ENCODE peak calls at places on chromosomes 6 and 20, in four cellular contexts. One of them, this sample, is unnamed.

GRCh38 chr6:146300540-146300939 is 243.1 kb upstream of the RAB32 start:
- DNase-seq in H9: no peak
- DNase-seq in H1: no peak
- DNase-seq in neuronal stem cell: no peak
- DNase-seq in this sample: no peak

GRCh38 chr6:144617231-144618199 is 332.4 kb downstream of the UTRN start:
- DNase-seq in H9: no peak
- DNase-seq in H1: no peak
- DNase-seq in neuronal stem cell: no peak
- DNase-seq in this sample: no peak

GRCh38 chr6:96433950-96434349 is 87.7 kb upstream of the UFL1 start:
- DNase-seq in H9: no peak
- DNase-seq in H1: no peak
- DNase-seq in neuronal stem cell: no peak
- DNase-seq in this sample: no peak

GRCh38 chr6:129233458-129234134 is 350.7 kb downstream of the LAMA2 start:
- DNase-seq in H9: no peak
- DNase-seq in H1: no peak
- DNase-seq in neuronal stem cell: no peak
- DNase-seq in this sample: no peak

GRCh38 chr20:49823152-49823847 is 10.7 kb downstream of the SLC9A8 start:
- DNase-seq in H9: no peak
- DNase-seq in H1: no peak
- DNase-seq in neuronal stem cell: no peak
- DNase-seq in this sample: no peak

GRCh38 chr6:161139766-161140553 is 133.9 kb downstream of the AGPAT4 start:
- DNase-seq in H9: peak; percentile 61
- DNase-seq in H1: no peak
- DNase-seq in neuronal stem cell: no peak
- DNase-seq in this sample: no peak

GRCh38 chr6:168560126-168560525 is 119.1 kb downstream of the SMOC2 start:
- DNase-seq in H9: no peak
- DNase-seq in H1: no peak
- DNase-seq in neuronal stem cell: no peak
- DNase-seq in this sample: no peak

GRCh38 chr20:48649868-48650267 is 177.9 kb downstream of the PREX1 start:
- DNase-seq in H9: no peak
- DNase-seq in H1: no peak
- DNase-seq in neuronal stem cell: no peak
- DNase-seq in this sample: no peak

GRCh38 chr6:12233693-12234551 is 56.2 kb upstream of the EDN1 start:
- DNase-seq in H9: peak; percentile 39
- DNase-seq in H1: peak; percentile 15
- DNase-seq in neuronal stem cell: peak; percentile 11
- DNase-seq in this sample: peak; percentile 83

GRCh38 chr20:24837721-24838456 is 111.2 kb upstream of the CST7 start:
- DNase-seq in H9: peak; percentile 5
- DNase-seq in H1: no peak
- DNase-seq in neuronal stem cell: no peak
- DNase-seq in this sample: peak; percentile 10

GRCh38 chr6:168373389-168373788 is 53.8 kb upstream of the DACT2 start:
- DNase-seq in H9: no peak
- DNase-seq in H1: no peak
- DNase-seq in neuronal stem cell: no peak
- DNase-seq in this sample: no peak

GRCh38 chr6:45431314-45432058 is 53.8 kb upstream of the SUPT3H start:
- DNase-seq in H9: no peak
- DNase-seq in H1: no peak
- DNase-seq in neuronal stem cell: no peak
- DNase-seq in this sample: no peak

GRCh38 chr20:17059465-17059864 is 167.4 kb upstream of the PCSK2 start:
- DNase-seq in H9: no peak
- DNase-seq in H1: no peak
- DNase-seq in neuronal stem cell: no peak
- DNase-seq in this sample: peak; percentile 3

GRCh38 chr20:23551383-23551782 is 16.9 kb downstream of the CST9L start:
- DNase-seq in H9: no peak
- DNase-seq in H1: no peak
- DNase-seq in neuronal stem cell: no peak
- DNase-seq in this sample: no peak

GRCh38 chr20:58308290-58308679 is 1.2 kb upstream of the RAB22A start:
- DNase-seq in H9: no peak
- DNase-seq in H1: no peak
- DNase-seq in neuronal stem cell: no peak
- DNase-seq in this sample: no peak

GRCh38 chr6:170030284-170031095 is 260.4 kb downstream of the DLL1 start:
- DNase-seq in H9: no peak
- DNase-seq in H1: no peak
- DNase-seq in neuronal stem cell: no peak
- DNase-seq in this sample: no peak

GRCh38 chr20:25248501-25249172 is 752 bp downstream of the PYGB start:
- DNase-seq in H9: peak; percentile 54
- DNase-seq in H1: no peak
- DNase-seq in neuronal stem cell: peak; percentile 50
- DNase-seq in this sample: peak; percentile 60

GRCh38 chr20:3071610-3072529 is at the start of gene OXT:
- DNase-seq in H9: peak; percentile 77
- DNase-seq in H1: no peak
- DNase-seq in neuronal stem cell: no peak
- DNase-seq in this sample: no peak

GRCh38 chr6:133756046-133756445 is 132.9 kb upstream of the TCF21 start:
- DNase-seq in H9: no peak
- DNase-seq in H1: no peak
- DNase-seq in neuronal stem cell: no peak
- DNase-seq in this sample: no peak

GRCh38 chr20:12570371-12570770 is 438.4 kb upstream of the SPTLC3 start:
- DNase-seq in H9: peak; percentile 81
- DNase-seq in H1: peak; percentile 27
- DNase-seq in neuronal stem cell: peak; percentile 27
- DNase-seq in this sample: peak; percentile 36

DNA sequence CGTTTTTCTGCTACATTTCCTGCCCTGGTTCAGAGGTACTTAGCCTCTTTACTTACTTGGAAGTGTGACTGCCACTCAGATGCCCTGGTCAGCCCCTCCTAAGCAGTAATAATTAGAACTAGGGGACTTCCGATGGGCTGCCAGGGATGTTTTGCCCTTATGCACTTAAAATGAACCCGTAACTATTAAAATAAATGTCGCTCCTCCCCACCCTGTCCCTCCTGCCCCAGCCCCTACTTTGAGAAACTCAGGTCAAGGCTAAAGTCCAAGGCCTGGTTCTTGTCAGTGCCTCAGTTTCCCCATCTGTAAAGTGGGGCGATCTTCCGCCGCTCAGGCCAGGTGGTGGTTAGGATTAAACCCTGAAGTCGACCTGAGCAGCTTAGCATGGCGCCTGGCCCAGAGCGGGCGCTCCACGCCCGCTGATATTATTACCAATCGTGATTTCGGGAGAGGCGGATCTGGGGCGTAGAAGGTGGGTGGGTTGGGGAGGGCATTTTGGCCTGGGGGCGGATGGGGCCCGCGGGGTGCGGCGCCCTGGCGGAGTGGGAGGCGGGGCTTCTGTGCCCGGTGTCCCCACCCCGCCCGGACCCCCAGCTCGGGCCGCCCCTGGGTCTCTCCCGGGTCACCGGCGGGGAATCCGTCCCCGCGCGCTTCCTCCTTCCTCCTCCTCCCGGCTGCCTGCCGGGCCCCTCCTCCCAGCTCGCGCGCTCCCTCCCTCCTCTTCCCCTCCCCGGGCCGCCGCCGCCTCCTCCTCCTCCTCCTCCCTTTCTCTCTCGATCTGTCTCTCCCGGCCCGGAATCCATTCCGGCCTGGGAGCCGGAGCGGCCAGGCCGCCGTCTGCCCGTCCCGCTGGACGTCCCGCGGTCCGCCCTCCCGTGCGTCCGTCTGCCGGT is at the start of gene SRC:
- DNase-seq in H9: peak; percentile 72
- DNase-seq in H1: peak; percentile 39
- DNase-seq in neuronal stem cell: peak; percentile 43
- DNase-seq in this sample: peak; percentile 70
- H4K8ac ChIP-seq in H9: no peak within 1 kb of the TSS
- H4K8ac ChIP-seq in H1: peak within 1 kb of the TSS; percentile 87
- H4K8ac ChIP-seq in neuronal stem cell: no peak within 1 kb of the TSS
- H4K8ac ChIP-seq in this sample: peak within 1 kb of the TSS; percentile 56

DNA sequence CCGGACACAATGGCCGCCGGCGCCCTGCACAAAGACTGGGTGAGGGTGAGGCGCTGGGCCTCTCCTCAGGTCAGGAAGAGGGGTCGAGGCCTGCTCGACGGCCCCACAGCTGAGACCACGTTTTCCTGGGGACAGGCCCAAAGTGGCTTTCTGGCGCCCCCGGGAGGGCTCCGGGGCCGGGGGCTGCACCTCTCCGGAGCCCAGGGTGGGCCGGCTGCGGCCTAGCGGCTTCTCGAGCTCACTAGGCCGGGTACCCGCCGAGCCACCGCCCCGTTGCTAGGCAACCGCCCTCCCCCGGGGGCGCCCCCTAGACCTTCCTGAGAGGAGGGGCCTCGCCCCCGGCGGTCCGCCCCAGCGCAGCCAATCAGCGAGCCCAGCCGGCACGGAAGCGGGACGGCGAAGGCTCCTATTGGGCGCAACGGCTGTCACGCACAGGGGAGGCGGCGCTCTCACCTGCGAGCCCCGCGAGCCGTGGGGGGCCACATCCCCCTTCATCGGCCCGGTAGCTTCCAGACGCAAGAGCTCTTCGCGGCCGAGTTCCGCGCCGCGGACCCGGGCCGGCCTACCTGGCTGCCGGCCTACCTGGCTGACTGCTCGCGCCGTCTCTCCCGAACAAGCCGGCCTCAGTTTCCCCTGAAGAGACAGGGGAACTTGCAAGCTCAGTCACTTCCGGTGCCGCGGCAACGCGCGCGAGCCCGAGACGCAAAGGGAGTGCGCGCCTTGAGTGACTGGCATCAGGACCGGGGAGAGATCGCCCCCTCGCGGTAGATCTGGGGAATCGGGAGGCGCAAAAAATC is 812 bp upstream of the BCL2L1 start:
- DNase-seq in H9: peak; percentile 99
- DNase-seq in H1: peak; percentile 96
- DNase-seq in neuronal stem cell: peak; percentile 99
- DNase-seq in this sample: peak; percentile 99
- H2BK120ac ChIP-seq in H9: no peak overlapping the region
- H2BK120ac ChIP-seq in H1: peak overlapping the region; percentile 96
- H2BK120ac ChIP-seq in neuronal stem cell: peak overlapping the region; percentile 62
- H2BK120ac ChIP-seq in this sample: peak overlapping the region; percentile 100

GRCh38 chr20:63681609-63682142 is 14.8 kb upstream of the TNFRSF6B start:
- DNase-seq in H9: no peak
- DNase-seq in H1: no peak
- DNase-seq in neuronal stem cell: no peak
- DNase-seq in this sample: no peak
- H4K8ac ChIP-seq in H9: no peak overlapping the region
- H4K8ac ChIP-seq in H1: no peak overlapping the region
- H4K8ac ChIP-seq in neuronal stem cell: no peak overlapping the region
- H4K8ac ChIP-seq in this sample: peak overlapping the region; percentile 55

DNA sequence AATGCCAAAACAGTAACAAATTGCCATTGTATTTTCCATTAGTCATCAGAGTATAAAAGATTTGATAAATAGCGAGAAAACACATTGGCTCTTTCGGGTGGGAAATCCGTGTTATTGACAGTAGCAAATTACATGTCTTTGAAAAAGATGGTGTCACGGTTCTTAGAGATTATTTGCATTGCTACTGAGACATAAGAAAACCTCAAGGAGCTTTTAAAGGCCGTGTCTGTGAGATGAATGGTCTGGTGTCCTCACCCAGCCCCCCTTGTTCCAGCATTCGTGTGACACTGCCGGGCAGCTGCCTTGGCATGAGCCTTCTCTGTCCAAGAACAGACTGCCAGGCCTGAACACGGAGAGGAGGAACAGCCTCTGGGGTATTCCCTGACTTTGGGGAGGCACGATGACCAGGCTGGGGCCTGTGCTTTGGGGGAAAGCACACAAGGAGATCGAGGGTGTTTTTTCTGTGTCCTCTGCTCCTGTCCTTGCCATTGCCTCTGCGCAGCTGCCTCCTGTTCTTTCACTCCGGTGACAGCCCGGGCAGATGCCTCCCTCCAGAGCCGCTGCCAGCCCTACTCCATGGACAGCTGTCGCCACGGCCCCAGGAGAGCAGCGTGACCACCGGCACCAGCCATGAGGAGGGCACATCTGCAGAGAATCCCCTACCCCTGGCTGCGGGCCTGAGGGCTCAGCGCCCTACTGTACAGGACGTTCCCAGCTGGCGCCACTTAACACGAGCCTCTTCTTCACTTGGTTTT is 167.7 kb upstream of the CDYL start:
- DNase-seq in H9: no peak
- DNase-seq in H1: no peak
- DNase-seq in neuronal stem cell: no peak
- DNase-seq in this sample: no peak
- H2BK120ac ChIP-seq in H9: no peak overlapping the region
- H2BK120ac ChIP-seq in H1: no peak overlapping the region
- H2BK120ac ChIP-seq in neuronal stem cell: no peak overlapping the region
- H2BK120ac ChIP-seq in this sample: no peak overlapping the region

DNA sequence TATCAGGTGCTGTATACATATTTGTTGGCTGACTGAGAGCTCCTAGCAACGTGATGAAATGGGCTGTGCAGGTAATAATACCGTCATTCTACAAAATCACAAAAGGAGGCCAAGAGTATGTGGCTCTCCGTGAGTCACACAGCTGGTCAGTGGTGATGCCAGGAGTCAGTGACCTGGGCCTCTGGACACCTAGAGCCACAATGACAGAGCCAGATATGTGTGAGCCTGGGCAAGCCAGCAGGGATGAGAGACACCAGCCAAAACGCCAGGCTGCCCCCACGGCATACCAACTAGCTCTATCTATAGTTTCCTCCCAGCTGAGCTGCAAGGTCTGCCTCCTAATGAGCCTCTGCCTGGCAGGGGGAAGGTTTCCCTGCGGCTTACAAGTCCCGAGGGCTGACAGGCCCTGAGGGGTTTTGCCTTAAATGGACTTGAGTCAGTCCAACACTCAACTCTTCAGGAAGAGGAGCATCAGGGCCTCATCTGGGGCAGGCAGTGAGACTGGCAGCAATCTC is 70.0 kb downstream of the CPNE5 start:
- DNase-seq in H9: no peak
- DNase-seq in H1: peak; percentile 19
- DNase-seq in neuronal stem cell: no peak
- DNase-seq in this sample: peak; percentile 39
- H4K8ac ChIP-seq in H9: no peak overlapping the region
- H4K8ac ChIP-seq in H1: no peak overlapping the region
- H4K8ac ChIP-seq in neuronal stem cell: no peak overlapping the region
- H4K8ac ChIP-seq in this sample: peak overlapping the region; percentile 83

GRCh38 chr6:36677753-36678487 is 594 bp upstream of the CDKN1A start:
- DNase-seq in H9: no peak
- DNase-seq in H1: no peak
- DNase-seq in neuronal stem cell: no peak
- DNase-seq in this sample: peak; percentile 39
- H2BK120ac ChIP-seq in H9: no peak overlapping the region
- H2BK120ac ChIP-seq in H1: peak overlapping the region; percentile 61
- H2BK120ac ChIP-seq in neuronal stem cell: no peak overlapping the region
- H2BK120ac ChIP-seq in this sample: peak overlapping the region; percentile 94